ENCODE peak calls at places on chromosome 13, in six cellular contexts. K, X, O, P, U and R are unnamed samples.

GRCh38 chr13:47397739-47398138 is 500.9 kb upstream of the HTR2A start:
- DNase-seq in K (no peak), X (no peak), O (no peak), P (no peak), U (no peak), R (no peak)

GRCh38 chr13:100158569-100158968 is 69.7 kb downstream of the PCCA start:
- DNase-seq in K (no peak), X (no peak), O (no peak), P (no peak), U (no peak), R (no peak)

GRCh38 chr13:79799049-79799448 is 318.1 kb downstream of the NDFIP2 start:
- DNase-seq in K (no peak), X (no peak), O (no peak), P (no peak), U (no peak), R (no peak)

GRCh38 chr13:80141114-80141849 is 199.6 kb downstream of the SPRY2 start:
- DNase-seq in K (peak), X (no peak), O (peak), P (no peak), U (no peak), R (no peak)

GRCh38 chr13:46759861-46760260 is 37.1 kb downstream of the ESD start:
- DNase-seq in K (no peak), X (no peak), O (peak), P (no peak), U (no peak), R (no peak)

GRCh38 chr13:19053561-19053960 is 128.1 kb downstream of the TUBA3C start:
- DNase-seq in K (no peak), X (no peak), O (no peak), P (no peak), U (peak), R (no peak)

GRCh38 chr13:101709952-101710351 is 257.5 kb downstream of the ITGBL1 start:
- DNase-seq in K (no peak), X (peak), O (no peak), P (no peak), U (no peak), R (no peak)

GRCh38 chr13:98804336-98804855 is 51.9 kb upstream of the SLC15A1 start:
- DNase-seq in K (no peak), X (no peak), O (no peak), P (peak), U (no peak), R (no peak)

GRCh38 chr13:110387451-110388140 is 80.5 kb downstream of the COL4A2 start:
- DNase-seq in K (no peak), X (no peak), O (no peak), P (peak), U (no peak), R (no peak)

GRCh38 chr13:94329277-94329676 is 150.2 kb downstream of the DCT start:
- DNase-seq in K (no peak), X (no peak), O (no peak), P (no peak), U (peak), R (no peak)

GRCh38 chr13:99993660-99994455 is 12.3 kb downstream of the ZIC2 start:
- DNase-seq in K (no peak), X (no peak), O (no peak), P (peak), U (no peak), R (no peak)

GRCh38 chr13:92346046-92346445 is 880.6 kb upstream of the GPC6 start:
- DNase-seq in K (no peak), X (no peak), O (no peak), P (no peak), U (no peak), R (no peak)

GRCh38 chr13:98997738-98998641 is 20.1 kb upstream of the DOCK9 start:
- DNase-seq in K (no peak), X (no peak), O (no peak), P (peak), U (peak), R (no peak)

GRCh38 chr13:98252931-98253470 is 75.9 kb upstream of the RNF113B start:
- DNase-seq in K (no peak), X (peak), O (no peak), P (no peak), U (no peak), R (no peak)

GRCh38 chr13:103812966-103813365 is 746.7 kb upstream of the SLC10A2 start:
- DNase-seq in K (no peak), X (no peak), O (no peak), P (no peak), U (no peak), R (no peak)

GRCh38 chr13:103815619-103816018 is 749.4 kb upstream of the SLC10A2 start:
- DNase-seq in K (no peak), X (no peak), O (no peak), P (no peak), U (no peak), R (no peak)

GRCh38 chr13:103812558-103812957 is 746.3 kb upstream of the SLC10A2 start:
- DNase-seq in K (no peak), X (no peak), O (no peak), P (no peak), U (no peak), R (no peak)

GRCh38 chr13:103805771-103806170 is 739.6 kb upstream of the SLC10A2 start:
- DNase-seq in K (no peak), X (no peak), O (no peak), P (no peak), U (no peak), R (no peak)

GRCh38 chr13:103810026-103810425 is 743.8 kb upstream of the SLC10A2 start:
- DNase-seq in K (no peak), X (no peak), O (no peak), P (no peak), U (no peak), R (no peak)
- TF ChIP-seq EP300 in K (no peak), X (no peak), O (no peak), P (no peak), U (no peak), R (no peak)

DNA sequence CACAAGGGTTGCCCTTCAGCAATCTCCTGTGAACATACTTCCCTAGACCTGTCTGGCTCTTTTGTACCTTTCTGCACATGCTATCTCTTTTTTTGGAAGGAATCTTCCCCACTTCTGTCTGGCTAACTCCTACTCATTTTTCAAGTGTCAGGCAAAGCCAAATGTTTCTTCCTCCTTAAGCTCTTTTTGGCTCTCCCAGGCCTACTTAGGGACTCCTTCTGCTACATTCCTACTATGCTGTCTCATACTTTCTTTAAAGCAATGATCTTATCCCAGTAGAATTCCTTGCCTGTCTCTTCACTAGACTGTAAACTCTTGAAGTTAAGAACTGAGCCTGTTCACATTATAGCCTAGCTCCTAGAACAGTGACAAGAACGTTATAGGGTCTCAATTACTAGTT is 114.9 kb upstream of the WASF3 start:
- DNase-seq in K (no peak), X (no peak), O (no peak), P (no peak), U (no peak), R (no peak)
- TF ChIP-seq POLR2AphosphoS5 in K (no peak), X (no peak), O (no peak), P (no peak), U (no peak), R (no peak)

DNA sequence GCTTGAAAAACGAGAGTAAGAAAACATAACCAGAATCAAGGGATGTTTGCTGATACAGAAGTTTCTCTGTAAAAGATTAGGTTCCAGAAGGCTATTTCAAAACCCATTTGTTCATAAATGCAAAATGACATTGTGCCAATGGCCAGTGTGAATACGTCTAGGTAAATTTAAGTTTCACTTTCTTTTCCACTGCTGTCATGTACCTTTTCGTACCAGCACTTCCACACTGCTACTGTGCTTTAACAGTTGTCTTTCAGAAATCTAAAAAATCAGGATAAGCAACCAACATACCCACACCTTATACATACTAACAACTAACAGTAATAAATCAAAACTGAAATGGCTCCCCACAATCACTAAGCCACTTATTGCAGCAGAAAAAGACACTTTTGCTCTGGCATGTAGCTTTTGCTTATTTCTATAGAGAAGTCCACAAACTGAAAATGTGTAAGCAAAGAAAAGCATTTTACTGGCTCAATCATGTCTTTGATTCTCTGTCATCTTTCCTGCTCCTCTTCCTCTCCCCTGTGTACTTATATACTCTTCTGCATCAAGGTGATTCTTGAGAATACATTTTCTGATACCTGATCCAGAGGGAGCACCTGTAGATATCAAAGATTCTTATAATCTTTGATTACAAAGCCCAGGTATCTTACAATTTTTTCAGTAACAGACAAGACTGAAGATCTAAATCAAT is 34.3 kb downstream of the ELF1 start:
- DNase-seq in K (no peak), X (no peak), O (no peak), P (no peak), U (no peak), R (no peak)
- H3K4me3 ChIP-seq in K (peak), X (peak), O (peak), P (no peak), U (peak), R (peak)

DNA sequence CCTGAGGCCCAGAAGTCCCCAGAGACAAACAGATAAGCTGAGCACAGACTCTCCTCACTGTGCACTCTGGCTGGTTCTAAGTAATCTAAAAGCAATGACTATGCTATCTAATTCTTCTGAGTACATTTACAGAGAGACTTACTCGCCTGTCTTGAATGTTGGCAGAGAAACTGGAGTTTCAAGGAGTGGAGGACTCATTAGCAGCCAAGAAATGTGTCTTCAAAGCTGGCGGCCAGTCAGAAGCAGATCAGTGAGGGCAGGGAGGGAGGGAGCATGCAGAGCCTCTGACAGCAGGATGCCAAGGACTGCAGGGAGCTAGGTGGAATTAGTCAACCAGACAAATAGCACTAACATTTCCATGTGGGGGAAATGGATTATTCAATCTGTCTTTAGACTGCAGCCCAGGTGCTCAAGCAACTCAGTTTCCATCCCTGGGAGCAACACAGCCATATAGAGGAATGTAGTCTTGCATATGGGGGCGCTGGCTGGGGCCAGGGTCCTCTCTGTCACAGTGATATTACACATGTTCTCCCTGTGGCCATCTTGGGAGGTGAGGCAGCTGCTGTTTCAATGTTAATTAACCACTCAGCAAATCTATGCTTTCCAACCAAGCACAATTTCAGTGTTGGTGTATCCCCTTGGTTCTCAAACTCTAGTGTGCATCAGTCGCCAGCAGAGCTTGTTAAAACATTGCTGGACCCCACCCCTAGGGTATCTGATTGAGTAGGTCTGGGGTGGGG is 97.9 kb downstream of the CCNA1 start:
- DNase-seq in K (no peak), X (no peak), O (peak), P (no peak), U (peak), R (no peak)
- TF ChIP-seq EP300 in K (no peak), X (no peak), O (no peak), P (no peak), U (no peak), R (no peak)